ENCODE peak calls at places on chromosomes 12 and 14, in five cellular contexts. V is PC-3, L is GM23248, W is GM23338, J is H1. C is an unnamed sample.

GRCh38 chr14:96592591-96593388 is 90.6 kb downstream of the PAPOLA start:
- DNase-seq in V (no peak), L (peak), W (peak), J (peak), C (no peak)

GRCh38 chr12:128259556-128260070 is 7.4 kb upstream of the TMEM132C start:
- DNase-seq in V (peak), W (peak), L (peak), J (no peak), C (no peak)

GRCh38 chr14:65329911-65330310 is 82.6 kb upstream of the FUT8 start:
- DNase-seq in L (no peak), V (no peak), J (no peak), W (no peak), C (no peak)

GRCh38 chr12:92945659-92946220 is 16.6 kb upstream of the EEA1 start:
- DNase-seq in L (no peak), W (no peak), V (no peak), J (no peak), C (no peak)

GRCh38 chr12:44193281-44193680 is 357.4 kb downstream of the TMEM117 start:
- DNase-seq in V (no peak), J (no peak), L (no peak), W (no peak), C (no peak)

GRCh38 chr14:84544486-84544885 is 985.5 kb upstream of the FLRT2 start:
- DNase-seq in W (no peak), V (no peak), L (no peak), J (no peak), C (no peak)

GRCh38 chr12:25717552-25717951 is 164.5 kb upstream of the LMNTD1 start:
- DNase-seq in J (no peak), L (no peak), W (no peak), V (no peak), C (no peak)

GRCh38 chr14:52241102-52241793 is 26.2 kb upstream of the PTGDR start:
- DNase-seq in J (no peak), V (peak), W (no peak), L (peak), C (no peak)

GRCh38 chr14:104451474-104451873 is 128.1 kb upstream of the C14orf180 start:
- DNase-seq in V (no peak), W (no peak), L (no peak), J (no peak), C (no peak)

GRCh38 chr14:30728471-30728870 is 106.4 kb downstream of the SCFD1 start:
- DNase-seq in L (no peak), J (no peak), V (no peak), W (no peak), C (no peak)

GRCh38 chr12:108734200-108734906 is 3.0 kb upstream of the CORO1C start:
- DNase-seq in L (peak), W (peak), J (no peak), V (peak), C (peak)

GRCh38 chr12:112794721-112795486 is 3.4 kb downstream of the RPH3A start:
- DNase-seq in V (no peak), J (no peak), W (no peak), L (no peak), C (no peak)
- TF ChIP-seq EZH2 in V (no peak), J (no peak), W (no peak), L (no peak), C (no peak)

GRCh38 chr12:114479831-114480230 is 73.9 kb upstream of the TBX5 start:
- DNase-seq in L (peak), J (no peak), V (no peak), W (peak), C (no peak)
- TF ChIP-seq EZH2 in L (no peak), J (no peak), V (no peak), W (peak), C (no peak)

GRCh38 chr12:2998789-2999264 is 39.6 kb downstream of the TEAD4 start:
- DNase-seq in L (peak), W (peak), J (peak), V (no peak), C (no peak)
- TF ChIP-seq EZH2 in L (no peak), W (no peak), J (no peak), V (no peak), C (no peak)

GRCh38 chr14:100400115-100400514 is 77.0 kb downstream of the SLC25A47 start:
- DNase-seq in W (no peak), J (no peak), V (peak), L (no peak), C (no peak)
- TF ChIP-seq EZH2 in W (no peak), J (no peak), V (no peak), L (no peak), C (no peak)

GRCh38 chr14:76811561-76811960 is 1.1 kb downstream of the ANGEL1 start:
- DNase-seq in V (no peak), L (peak), J (no peak), W (no peak), C (no peak)
- TF ChIP-seq EZH2 in V (no peak), L (no peak), J (no peak), W (no peak), C (no peak)